ENCODE peak calls at places on chromosomes 12 and 14, in four cellular contexts. P is GM12878, W is H1, V is HepG2. R is an unnamed sample.

GRCh38 chr12:21505888-21506287 is 4.3 kb downstream of the GOLT1B start:
- DNase-seq in W (no peak), V (no peak), P (no peak), R (no peak)

GRCh38 chr14:60680511-60680910 is 31.2 kb upstream of the SIX1 start:
- DNase-seq in P (no peak), V (no peak), W (no peak), R (no peak)

GRCh38 chr12:120138366-120138765 is 21.8 kb upstream of the RAB35 start:
- DNase-seq in W (no peak), P (no peak), V (no peak), R (no peak)

GRCh38 chr12:123779551-123779950 is 17.4 kb downstream of the DNAH10 start:
- DNase-seq in V (no peak), P (no peak), W (no peak), R (no peak)

GRCh38 chr12:29796823-29797263 is 13.1 kb upstream of the TMTC1 start:
- DNase-seq in W (no peak), P (no peak), V (no peak), R (no peak)

GRCh38 chr14:80587096-80587724 is 354.3 kb downstream of the CEP128 start:
- DNase-seq in W (no peak), P (peak), V (peak), R (no peak)

GRCh38 chr14:64195194-64195593 is 99.0 kb downstream of the ESR2 start:
- DNase-seq in P (peak), W (no peak), V (no peak), R (no peak)

GRCh38 chr14:20682435-20683124 is 1.8 kb upstream of the RNASE4 start:
- DNase-seq in P (no peak), W (peak), V (peak), R (no peak)

GRCh38 chr12:29066061-29066588 is 83.0 kb upstream of the FAR2 start:
- DNase-seq in W (no peak), V (no peak), P (no peak), R (no peak)

GRCh38 chr14:105019861-105020814 is 745 bp downstream of the CDCA4 start:
- DNase-seq in V (no peak), W (peak), P (no peak), R (no peak)

GRCh38 chr14:101457177-101457935 is 103.9 kb upstream of the DIO3 start:
- DNase-seq in W (peak), P (no peak), V (no peak), R (no peak)

GRCh38 chr14:83638725-83639124 is 1891.2 kb upstream of the FLRT2 start:
- DNase-seq in V (peak), W (no peak), P (no peak), R (no peak)

GRCh38 chr14:32524609-32525391 is 195.7 kb downstream of the AKAP6 start:
- DNase-seq in P (no peak), W (no peak), V (no peak), R (no peak)

GRCh38 chr12:121513464-121514183 is 67.2 kb downstream of the KDM2B start:
- DNase-seq in V (peak), W (peak), P (no peak), R (no peak)

GRCh38 chr14:96149131-96149530 is 55.5 kb upstream of the BDKRB2 start:
- DNase-seq in W (no peak), P (no peak), V (no peak), R (no peak)

DNA sequence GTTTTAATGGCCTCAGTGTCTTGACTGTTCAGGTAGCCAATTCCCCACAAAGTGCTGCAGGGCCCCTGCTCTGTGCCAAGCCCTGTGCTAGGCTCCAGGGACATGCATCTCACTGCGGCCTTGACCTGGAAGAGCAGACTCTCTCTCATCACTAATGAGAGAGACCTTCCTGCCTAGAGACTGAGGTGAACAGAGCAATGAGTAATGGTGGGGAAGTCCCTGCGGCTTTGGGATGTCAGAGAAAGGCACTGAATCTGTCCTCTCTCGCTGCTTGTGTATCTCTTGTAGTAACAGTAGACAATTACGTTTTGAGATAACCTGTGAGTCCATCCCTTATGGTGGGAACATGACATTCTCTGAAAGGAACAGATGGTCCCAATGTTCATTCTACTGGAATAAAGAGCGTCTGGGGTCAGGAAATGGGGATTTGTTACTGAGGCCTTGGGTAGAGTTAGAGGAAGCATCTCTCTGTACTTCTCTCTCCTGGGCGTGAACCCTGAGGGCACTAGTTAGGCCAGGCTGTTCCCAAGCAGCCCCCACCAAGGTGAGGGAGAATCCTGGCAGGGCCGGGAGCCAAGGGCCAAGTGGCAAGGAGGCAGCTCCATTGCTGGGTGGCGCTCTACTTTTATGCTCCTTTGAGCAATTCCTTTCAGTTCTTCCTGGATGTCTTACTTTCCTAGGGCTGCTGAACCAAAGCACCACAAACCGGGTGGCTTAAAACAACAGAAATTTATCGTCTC is 13.5 kb downstream of the NFATC4 start:
- DNase-seq in W (no peak), P (no peak), V (no peak), R (no peak)
- TF ChIP-seq SUZ12 in W (no peak), P (no peak), V (no peak), R (no peak)

GRCh38 chr14:91228112-91229004 is 16.1 kb downstream of the GPR68 start:
- DNase-seq in P (peak), W (peak), V (no peak), R (no peak)
- H3K4me3 ChIP-seq in P (peak), W (no peak), V (no peak), R (no peak)

GRCh38 chr12:14400599-14400998 is 35.1 kb downstream of the ATF7IP start:
- DNase-seq in P (no peak), V (no peak), W (no peak), R (no peak)

GRCh38 chr12:14399871-14400270 is 34.4 kb downstream of the ATF7IP start:
- DNase-seq in W (no peak), V (no peak), P (no peak), R (no peak)

GRCh38 chr12:14403711-14404164 is 38.3 kb downstream of the ATF7IP start:
- DNase-seq in W (no peak), V (no peak), P (peak), R (no peak)

GRCh38 chr12:14402697-14403096 is 37.2 kb downstream of the ATF7IP start:
- DNase-seq in P (no peak), V (no peak), W (no peak), R (no peak)

GRCh38 chr12:14403293-14403692 is 37.8 kb downstream of the ATF7IP start:
- DNase-seq in W (no peak), V (no peak), P (no peak), R (no peak)
- H3K9ac ChIP-seq in W (no peak), V (no peak), P (no peak), R (no peak)

GRCh38 chr12:39144613-39145061 is 239.2 kb upstream of the CPNE8 start:
- DNase-seq in W (peak), P (no peak), V (no peak), R (no peak)
- TF ChIP-seq SUZ12 in W (no peak), P (no peak), V (no peak), R (no peak)